ENCODE peak calls at places on chromosome 2, in ten cellular contexts. O is lung; Z is transverse colon; M is fibroblast of villous mesenchyme; L is GM06990; E is right lobe of liver; Y is thyroid gland; F is ovary; C is CD8-positive, alpha-beta T cell; A is prostate gland. B is an unnamed sample.

GRCh38 chr2:214244847-214245246 is 166.0 kb upstream of the VWC2L start:
- DNase-seq in O (no peak), Z (no peak), M (no peak), L (no peak), E (no peak), Y (no peak), F (no peak), C (no peak), A (no peak), B (no peak)

GRCh38 chr2:12619975-12620374 is 96.8 kb upstream of the TRIB2 start:
- DNase-seq in O (no peak), Z (no peak), M (peak; percentile 63), L (no peak), E (no peak), Y (no peak), F (no peak), C (no peak), A (no peak), B (no peak)

GRCh38 chr2:203510941-203511305 is 24.2 kb downstream of the RAPH1 start:
- DNase-seq in O (no peak), Z (no peak), M (peak; percentile 42), L (no peak), E (no peak), Y (no peak), F (no peak), C (no peak), A (no peak), B (no peak)

GRCh38 chr2:142300517-142300916 is 169.7 kb upstream of the LRP1B start:
- DNase-seq in O (no peak), Z (no peak), M (no peak), L (no peak), E (no peak), Y (no peak), F (no peak), C (no peak), A (no peak), B (no peak)

GRCh38 chr2:15170068-15170775 is 390.9 kb downstream of the NBAS start:
- DNase-seq in O (no peak), Z (no peak), M (no peak), L (no peak), E (no peak), Y (no peak), F (no peak), C (no peak), A (no peak), B (no peak)

GRCh38 chr2:95315801-95316411 is 18.8 kb downstream of the KCNIP3 start:
- DNase-seq in O (no peak), Z (no peak), M (no peak), L (no peak), E (peak; percentile 36), Y (no peak), F (no peak), C (no peak), A (no peak), B (no peak)

GRCh38 chr2:238285653-238286082 is 2.7 kb downstream of the PER2 start:
- DNase-seq in O (peak; percentile 88), Z (peak; percentile 89), M (peak; percentile 98), L (no peak), E (peak; percentile 84), Y (peak; percentile 92), F (peak; percentile 69), C (no peak), A (peak; percentile 94), B (peak; percentile 88)

GRCh38 chr2:184599875-184600227 is 1.5 kb downstream of the ZNF804A start:
- DNase-seq in O (no peak), Z (no peak), M (peak; percentile 4), L (no peak), E (no peak), Y (no peak), F (no peak), C (no peak), A (no peak), B (no peak)

GRCh38 chr2:218991674-218992168 is 1.5 kb downstream of the CRYBA2 start:
- DNase-seq in O (no peak), Z (no peak), M (peak; percentile 23), L (no peak), E (no peak), Y (no peak), F (no peak), C (no peak), A (no peak), B (peak; percentile 44)

GRCh38 chr2:75896779-75897366 is 186.2 kb upstream of the GCFC2 start:
- DNase-seq in O (no peak), Z (no peak), M (no peak), L (no peak), E (no peak), Y (no peak), F (no peak), C (no peak), A (no peak), B (peak; percentile 66)

GRCh38 chr2:133177196-133177595 is 391.1 kb downstream of the NCKAP5 start:
- DNase-seq in O (no peak), Z (no peak), M (peak; percentile 51), L (no peak), E (no peak), Y (no peak), F (no peak), C (no peak), A (no peak), B (no peak)
- TF ChIP-seq CTCF in O (no peak), Z (no peak), M (no peak), L (no peak), E (no peak), Y (no peak), F (no peak), C (no peak), A (no peak), B (no peak)

GRCh38 chr2:55403177-55403998 is 16.3 kb downstream of the CCDC88A start:
- DNase-seq in O (no peak), Z (no peak), M (peak; percentile 48), L (no peak), E (no peak), Y (no peak), F (no peak), C (no peak), A (no peak), B (no peak)

GRCh38 chr2:55408098-55408882 is 11.4 kb downstream of the CCDC88A start:
- DNase-seq in O (no peak), Z (no peak), M (no peak), L (no peak), E (no peak), Y (no peak), F (no peak), C (no peak), A (no peak), B (no peak)

DNA sequence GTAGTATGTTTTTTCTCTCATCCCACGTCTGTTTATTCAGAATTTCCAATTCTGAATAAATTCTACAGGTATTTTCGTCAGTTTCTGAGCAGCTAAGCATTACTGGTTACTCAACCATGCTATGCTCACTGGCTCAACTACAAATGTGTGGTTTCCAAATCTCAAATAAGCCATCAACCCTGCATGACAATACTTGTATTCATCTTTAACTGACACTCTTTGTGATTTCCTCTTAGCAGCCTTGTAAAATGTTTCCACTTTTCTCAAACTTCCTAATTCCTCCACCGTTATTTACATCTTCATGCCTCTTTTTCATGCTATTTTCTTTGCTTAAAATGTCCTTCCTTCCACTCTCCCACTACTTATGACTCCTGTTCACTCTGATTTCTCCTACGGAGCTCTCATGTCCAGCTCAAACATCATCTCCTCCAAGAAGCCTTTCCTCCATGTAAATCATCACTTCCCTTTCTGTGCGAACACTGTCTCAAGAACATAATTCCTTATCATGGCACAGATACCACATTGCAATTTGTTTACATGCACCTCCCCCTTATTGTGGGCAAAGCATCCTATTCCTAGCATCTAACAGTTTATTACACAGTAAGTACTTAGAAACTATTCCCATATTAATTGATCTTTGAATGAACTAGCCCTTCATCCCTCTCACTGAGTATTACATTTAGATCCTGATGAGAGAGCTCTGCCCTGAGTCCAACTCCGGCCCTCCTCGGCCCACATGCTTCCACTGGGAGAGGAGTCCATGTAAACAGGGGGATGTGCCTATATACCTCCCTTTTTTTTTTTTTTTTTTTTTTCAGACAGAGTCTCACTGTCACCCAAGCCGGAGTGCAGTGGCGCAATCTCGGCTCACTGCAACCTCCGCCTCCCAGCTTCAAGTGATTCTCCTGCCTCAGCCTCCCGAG is 10.4 kb downstream of the CCDC88A start:
- DNase-seq in O (no peak), Z (no peak), M (no peak), L (no peak), E (no peak), Y (no peak), F (no peak), C (no peak), A (no peak), B (no peak)
- H3K4me3 ChIP-seq in O (no peak overlapping the region), Z (no peak overlapping the region), M (no peak overlapping the region), L (no peak overlapping the region), E (no peak overlapping the region), Y (no peak overlapping the region), F (no peak overlapping the region), C (no peak overlapping the region), A (no peak overlapping the region), B (no peak overlapping the region)

DNA sequence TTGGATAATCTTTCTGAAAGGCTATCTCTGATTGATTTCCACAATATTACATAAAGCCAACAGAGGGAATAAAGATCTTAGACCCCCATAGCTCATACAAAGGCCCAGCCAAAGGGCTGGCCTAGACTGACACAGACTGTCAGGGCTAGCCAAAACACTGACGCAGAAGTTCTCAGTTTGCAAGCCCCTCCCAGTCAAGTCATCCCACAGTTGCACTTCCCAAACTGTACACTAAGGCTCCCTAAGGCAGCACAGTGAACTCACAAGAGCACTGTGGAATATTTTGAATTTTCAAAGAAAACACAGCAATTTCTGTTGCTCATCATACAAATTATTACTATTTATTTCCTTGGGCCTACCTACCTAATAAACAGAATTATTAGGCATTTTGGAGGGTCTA is 244.9 kb downstream of the SP3 start:
- DNase-seq in O (no peak), Z (no peak), M (peak; percentile 18), L (no peak), E (no peak), Y (no peak), F (no peak), C (no peak), A (no peak), B (no peak)
- TF ChIP-seq CTCF in O (no peak), Z (no peak), M (no peak), L (no peak), E (no peak), Y (no peak), F (no peak), C (no peak), A (no peak), B (no peak)

GRCh38 chr2:7916670-7917069 is 765.2 kb upstream of the ID2 start:
- DNase-seq in O (no peak), Z (no peak), M (no peak), L (no peak), E (no peak), Y (no peak), F (no peak), C (no peak), A (no peak), B (no peak)
- H3K4me3 ChIP-seq in O (no peak overlapping the region), Z (no peak overlapping the region), M (no peak overlapping the region), L (no peak overlapping the region), E (no peak overlapping the region), Y (no peak overlapping the region), F (no peak overlapping the region), C (no peak overlapping the region), A (no peak overlapping the region), B (no peak overlapping the region)

DNA sequence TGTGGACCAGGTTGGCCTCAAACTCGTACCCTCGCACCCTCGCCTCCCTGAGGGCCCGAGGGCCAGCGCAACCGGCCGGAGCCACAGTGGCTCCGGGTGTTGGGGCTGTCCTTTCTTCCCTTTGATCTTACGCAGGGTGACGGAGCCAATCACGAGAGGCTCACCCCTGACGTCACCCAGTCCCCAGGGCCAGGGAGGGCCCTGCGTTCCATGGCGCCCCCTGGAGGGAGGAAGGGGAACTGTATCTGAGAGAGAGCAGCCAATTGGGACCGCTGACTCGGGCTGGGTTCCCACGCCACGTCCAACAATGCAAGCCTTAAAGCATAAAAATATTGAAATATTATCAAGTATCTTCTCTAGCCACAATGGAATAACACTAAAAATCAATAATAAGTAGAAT is 432.8 kb upstream of the LRRTM4 start:
- DNase-seq in O (no peak), Z (no peak), M (no peak), L (no peak), E (no peak), Y (no peak), F (no peak), C (no peak), A (no peak), B (no peak)
- TF ChIP-seq CTCF in O (no peak), Z (no peak), M (no peak), L (no peak), E (no peak), Y (no peak), F (no peak), C (no peak), A (no peak), B (peak; percentile 59)